ENCODE peak calls at places on chromosome 5, in eight cellular contexts. T is endothelial cell of umbilical vein, A is breast epithelium, R is transverse colon, C is gastrocnemius medialis, O is uterus, J is A549, K is esophagus squamous epithelium. P is an unnamed sample.

GRCh38 chr5:73638344-73639095 is 12.5 kb downstream of the ARHGEF28 start:
- DNase-seq in R (no peak), J (peak; percentile 33), T (peak; percentile 95), O (no peak), C (no peak), K (no peak), A (no peak), P (no peak)

GRCh38 chr5:74325866-74326265 is 314.7 kb downstream of the ENC1 start:
- DNase-seq in T (no peak), C (no peak), R (no peak), J (no peak), K (no peak), O (no peak), A (no peak), P (no peak)

GRCh38 chr5:165209101-165209727 is 1703.8 kb downstream of the MAT2B start:
- DNase-seq in A (no peak), T (peak; percentile 24), C (no peak), J (peak; percentile 29), K (no peak), R (no peak), O (no peak), P (no peak)

GRCh38 chr5:1522601-1523479 is 920 bp downstream of the LPCAT1 start:
- DNase-seq in K (no peak), T (no peak), O (peak; percentile 26), C (peak; percentile 6), A (no peak), R (peak; percentile 7), J (no peak), P (peak; percentile 57)

GRCh38 chr5:473344-474192 is 30.6 kb downstream of the EXOC3 start:
- DNase-seq in J (peak; percentile 54), O (no peak), A (no peak), C (no peak), R (peak; percentile 44), K (no peak), T (peak; percentile 24), P (peak; percentile 62)

GRCh38 chr5:2227433-2227832 is 344.7 kb upstream of the IRX4 start:
- DNase-seq in J (no peak), K (no peak), O (no peak), R (no peak), C (no peak), A (no peak), T (no peak), P (no peak)

GRCh38 chr5:156471893-156472292 is 144.9 kb downstream of the SGCD start:
- DNase-seq in C (no peak), T (no peak), J (no peak), R (no peak), K (no peak), O (no peak), A (no peak), P (no peak)

GRCh38 chr5:179907570-179908324 is at the start of gene TBC1D9B:
- DNase-seq in T (peak; percentile 45), J (peak; percentile 57), K (no peak), R (peak; percentile 71), A (no peak), O (peak; percentile 77), C (peak; percentile 49), P (peak; percentile 52)

GRCh38 chr5:43615445-43616184 is 12.6 kb downstream of the NNT start:
- DNase-seq in A (no peak), T (no peak), O (no peak), K (no peak), C (no peak), R (no peak), J (no peak), P (no peak)

GRCh38 chr5:50666261-50667078 is at the start of gene PARP8:
- DNase-seq in O (peak; percentile 51), C (peak; percentile 17), T (no peak), R (peak; percentile 52), J (no peak), A (peak; percentile 31), K (peak; percentile 4), P (peak; percentile 80)

GRCh38 chr5:169416583-169417196 is 115.8 kb upstream of the SLIT3 start:
- DNase-seq in A (peak; percentile 24), K (no peak), J (no peak), R (peak; percentile 13), C (no peak), O (peak; percentile 58), T (no peak), P (no peak)

GRCh38 chr5:134248271-134248670 is 22.4 kb upstream of the PPP2CA start:
- DNase-seq in C (no peak), J (no peak), K (no peak), T (no peak), O (no peak), R (no peak), A (no peak), P (no peak)

GRCh38 chr5:107413754-107414153 is 257.0 kb downstream of the EFNA5 start:
- DNase-seq in K (no peak), O (no peak), T (no peak), R (no peak), A (no peak), J (no peak), C (no peak), P (no peak)

GRCh38 chr5:84162695-84163094 is 222.0 kb downstream of the EDIL3 start:
- DNase-seq in K (no peak), R (no peak), A (no peak), J (no peak), T (no peak), O (no peak), C (no peak), P (no peak)

GRCh38 chr5:531749-532315 is 7.6 kb upstream of the SLC9A3 start:
- DNase-seq in T (no peak), C (no peak), A (no peak), O (no peak), K (no peak), J (no peak), R (no peak), P (no peak)

GRCh38 chr5:173890195-173890951 is 2.2 kb downstream of the CPEB4 start:
- DNase-seq in T (peak; percentile 59), K (no peak), C (peak; percentile 49), A (no peak), R (no peak), J (peak; percentile 48), O (no peak), P (no peak)

GRCh38 chr5:173891367-173891766 is 3.2 kb downstream of the CPEB4 start:
- DNase-seq in J (no peak), O (no peak), C (no peak), A (no peak), K (no peak), T (no peak), R (no peak), P (no peak)

GRCh38 chr5:173896631-173897030 is 8.5 kb downstream of the CPEB4 start:
- DNase-seq in K (no peak), A (no peak), J (no peak), C (no peak), R (no peak), T (no peak), O (no peak), P (no peak)

GRCh38 chr5:173893192-173893561 is 5.0 kb downstream of the CPEB4 start:
- DNase-seq in R (no peak), O (no peak), A (no peak), J (no peak), T (no peak), C (no peak), K (no peak), P (no peak)

DNA sequence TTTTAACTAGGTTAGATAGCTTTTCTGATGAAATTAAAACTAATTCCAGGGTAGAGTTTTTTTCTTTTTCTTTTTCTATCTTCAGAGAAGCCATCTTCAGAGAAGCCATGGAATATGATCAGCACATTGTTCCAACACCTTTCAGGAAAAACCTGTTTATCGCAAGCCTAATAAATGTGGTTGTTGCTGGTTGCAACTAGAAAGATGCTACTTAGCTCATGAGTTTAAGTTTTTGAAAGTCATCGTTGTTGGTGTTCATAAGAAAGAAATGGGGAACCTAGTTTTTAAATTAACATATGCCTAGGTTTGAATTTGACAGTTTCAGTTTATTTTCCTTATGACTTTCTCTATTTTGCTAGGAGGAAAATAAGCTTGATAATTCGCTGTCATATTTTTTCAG is 7.6 kb downstream of the CPEB4 start:
- DNase-seq in T (no peak), J (no peak), O (no peak), R (no peak), A (no peak), K (no peak), C (no peak), P (no peak)
- H3K4me3 ChIP-seq in T (no peak overlapping the region), J (no peak overlapping the region), O (no peak overlapping the region), R (no peak overlapping the region), A (no peak overlapping the region), K (no peak overlapping the region), C (peak overlapping the region; percentile 21), P (no peak overlapping the region)

DNA sequence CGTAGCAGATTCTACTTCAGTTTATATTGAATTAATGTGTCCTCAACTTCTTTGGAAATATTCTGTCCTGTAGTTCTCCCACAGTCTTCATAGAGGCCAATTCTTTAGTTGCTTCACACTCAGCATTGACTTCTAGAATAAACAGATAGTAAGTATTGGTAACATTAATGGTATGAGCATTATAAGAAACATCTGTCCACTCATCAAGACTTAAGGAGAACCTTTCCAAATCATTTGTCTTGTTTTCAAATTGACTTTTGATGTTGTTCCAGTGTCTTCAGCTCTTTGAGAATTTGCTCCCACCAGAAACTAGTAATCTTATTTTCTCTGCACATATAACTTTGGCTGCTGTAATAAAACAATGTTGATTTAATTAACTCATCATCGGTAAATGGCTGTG is 18.3 kb downstream of the RANBP17 start:
- DNase-seq in J (no peak), A (no peak), T (no peak), O (no peak), K (no peak), C (no peak), R (no peak), P (no peak)
- TF ChIP-seq POLR2A in J (no peak), A (no peak), T (no peak), O (no peak), K (no peak), C (no peak), R (no peak), P (no peak)

GRCh38 chr5:172417983-172418630 is 36.2 kb downstream of the SH3PXD2B start:
- DNase-seq in T (peak; percentile 80), C (peak; percentile 89), A (peak; percentile 91), K (peak; percentile 53), R (peak; percentile 82), O (peak; percentile 96), J (peak; percentile 38), P (peak; percentile 86)
- H3K4me3 ChIP-seq in T (no peak overlapping the region), C (no peak overlapping the region), A (no peak overlapping the region), K (peak overlapping the region; percentile 23), R (no peak overlapping the region), O (no peak overlapping the region), J (no peak overlapping the region), P (no peak overlapping the region)

GRCh38 chr5:132472431-132472830 is 18.1 kb downstream of the IRF1 start:
- DNase-seq in A (no peak), C (no peak), T (no peak), R (peak; percentile 4), J (no peak), O (peak; percentile 5), K (no peak), P (peak; percentile 29)

GRCh38 chr5:132474131-132474723 is 16.3 kb downstream of the IRF1 start:
- DNase-seq in R (peak; percentile 4), A (no peak), J (no peak), T (no peak), O (no peak), C (peak; percentile 3), K (no peak), P (no peak)

GRCh38 chr5:132471944-132472343 is 18.6 kb downstream of the IRF1 start:
- DNase-seq in C (no peak), A (no peak), T (no peak), K (no peak), O (peak; percentile 11), J (no peak), R (peak; percentile 8), P (no peak)

GRCh38 chr5:132473608-132474007 is 17.0 kb downstream of the IRF1 start:
- DNase-seq in C (peak; percentile 7), R (peak; percentile 3), K (no peak), A (no peak), O (peak; percentile 13), T (no peak), J (no peak), P (no peak)

GRCh38 chr5:132473019-132473531 is 17.5 kb downstream of the IRF1 start:
- DNase-seq in R (peak; percentile 76), K (no peak), A (no peak), J (no peak), T (no peak), O (peak; percentile 25), C (no peak), P (peak; percentile 94)
- TF ChIP-seq POLR2A in R (peak; percentile 10), K (no peak), A (no peak), J (no peak), T (no peak), O (no peak), C (no peak), P (no peak)